ENCODE peak calls at places on chromosomes 4 and X, in seven cellular contexts. L, Y, C, S, P, X and W are unnamed samples.
A peak's percentile ranks its signal among the peaks of the same experiment; 100 is the strongest.

GRCh38 chrX:113929004-113929403 is 654.9 kb upstream of the HTR2C start:
- DNase-seq in X (peak; percentile 80), P (no peak), S (no peak), Y (no peak), C (no peak), L (peak; percentile 67), W (peak; percentile 8)

GRCh38 chrX:41596586-41596985 is 92.2 kb upstream of the GPR34 start:
- DNase-seq in C (no peak), S (no peak), X (no peak), Y (no peak), L (no peak), P (no peak), W (no peak)

GRCh38 chr4:104334410-104334809 is 160.3 kb downstream of the CXXC4 start:
- DNase-seq in L (no peak), P (no peak), X (no peak), S (no peak), C (no peak), Y (no peak), W (no peak)

GRCh38 chr4:151013944-151014343 is 1.1 kb downstream of the LRBA start:
- DNase-seq in Y (no peak), L (no peak), X (no peak), P (no peak), S (no peak), C (no peak), W (no peak)

GRCh38 chrX:8018916-8019315 is 91.7 kb upstream of the PNPLA4 start:
- DNase-seq in X (no peak), Y (no peak), L (no peak), S (no peak), P (no peak), C (no peak), W (no peak)

GRCh38 chr4:77156912-77157858 is at the start of gene CCNG2:
- DNase-seq in Y (peak; percentile 95), S (peak; percentile 90), C (peak; percentile 85), P (peak; percentile 80), L (peak; percentile 89), X (peak; percentile 96), W (peak; percentile 97)

GRCh38 chr4:17567267-17567666 is 9.7 kb upstream of the LAP3 start:
- DNase-seq in S (no peak), L (no peak), P (no peak), Y (no peak), X (no peak), C (no peak), W (no peak)

GRCh38 chr4:120225527-120225926 is 158.9 kb upstream of the MAD2L1 start:
- DNase-seq in P (no peak), X (peak; percentile 16), S (no peak), C (no peak), Y (no peak), L (peak; percentile 2), W (no peak)

GRCh38 chr4:136400829-136401228 is 1131.5 kb downstream of the PCDH18 start:
- DNase-seq in X (no peak), S (no peak), L (no peak), C (no peak), Y (no peak), P (no peak), W (no peak)

GRCh38 chr4:184430163-184430562 is 44.2 kb downstream of the IRF2 start:
- DNase-seq in Y (no peak), P (no peak), C (no peak), X (no peak), L (no peak), S (no peak), W (no peak)

GRCh38 chr4:135552131-135552530 is 1350.5 kb upstream of the PABPC4L start:
- DNase-seq in C (no peak), X (no peak), Y (no peak), P (no peak), L (no peak), S (no peak), W (no peak)

GRCh38 chr4:15034071-15034764 is 31.9 kb downstream of the CPEB2 start:
- DNase-seq in Y (no peak), X (no peak), C (no peak), S (peak; percentile 64), P (no peak), L (no peak), W (no peak)

GRCh38 chr4:11259837-11260236 is 168.9 kb downstream of the HS3ST1 start:
- DNase-seq in C (no peak), Y (no peak), S (no peak), P (no peak), L (no peak), X (no peak), W (no peak)

GRCh38 chr4:100070868-100071267 is 119.4 kb downstream of the DDIT4L start:
- DNase-seq in C (no peak), S (no peak), P (no peak), L (no peak), Y (no peak), X (no peak), W (no peak)

GRCh38 chrX:2231570-2232192 is 269.1 kb downstream of the DHRSX start:
- DNase-seq in C (no peak), L (no peak), Y (no peak), X (no peak), S (no peak), P (no peak), W (no peak)

GRCh38 chr4:57655342-57655741 is 545.2 kb upstream of the IGFBP7 start:
- DNase-seq in P (no peak), L (no peak), X (no peak), S (no peak), C (no peak), Y (no peak), W (no peak)

GRCh38 chrX:101986571-101986970 is 54.7 kb upstream of the ZMAT1 start:
- DNase-seq in C (no peak), X (no peak), P (no peak), L (no peak), S (no peak), Y (no peak), W (no peak)

GRCh38 chr4:105835177-105835576 is 60.1 kb upstream of the NPNT start:
- DNase-seq in Y (no peak), S (no peak), L (no peak), X (no peak), P (no peak), C (no peak), W (no peak)

GRCh38 chrX:21638311-21638710 is 19.8 kb downstream of the KLHL34 start:
- DNase-seq in C (no peak), Y (no peak), L (no peak), P (no peak), S (peak; percentile 49), X (no peak), W (no peak)

GRCh38 chrX:56763556-56764152 is 34.6 kb downstream of the NBDY start:
- DNase-seq in L (no peak), P (no peak), Y (peak; percentile 87), C (no peak), X (no peak), S (no peak), W (no peak)

GRCh38 chrX:56766554-56767412 is 37.7 kb downstream of the NBDY start:
- DNase-seq in P (no peak), Y (no peak), S (peak; percentile 14), L (no peak), X (no peak), C (no peak), W (no peak)

GRCh38 chrX:56764153-56764974 is 35.3 kb downstream of the NBDY start:
- DNase-seq in L (peak; percentile 69), Y (peak; percentile 84), C (no peak), P (peak; percentile 50), S (peak; percentile 41), X (peak; percentile 74), W (peak; percentile 80)

GRCh38 chrX:56765816-56766553 is 36.9 kb downstream of the NBDY start:
- DNase-seq in P (no peak), Y (no peak), C (no peak), X (no peak), L (no peak), S (no peak), W (no peak)

DNA sequence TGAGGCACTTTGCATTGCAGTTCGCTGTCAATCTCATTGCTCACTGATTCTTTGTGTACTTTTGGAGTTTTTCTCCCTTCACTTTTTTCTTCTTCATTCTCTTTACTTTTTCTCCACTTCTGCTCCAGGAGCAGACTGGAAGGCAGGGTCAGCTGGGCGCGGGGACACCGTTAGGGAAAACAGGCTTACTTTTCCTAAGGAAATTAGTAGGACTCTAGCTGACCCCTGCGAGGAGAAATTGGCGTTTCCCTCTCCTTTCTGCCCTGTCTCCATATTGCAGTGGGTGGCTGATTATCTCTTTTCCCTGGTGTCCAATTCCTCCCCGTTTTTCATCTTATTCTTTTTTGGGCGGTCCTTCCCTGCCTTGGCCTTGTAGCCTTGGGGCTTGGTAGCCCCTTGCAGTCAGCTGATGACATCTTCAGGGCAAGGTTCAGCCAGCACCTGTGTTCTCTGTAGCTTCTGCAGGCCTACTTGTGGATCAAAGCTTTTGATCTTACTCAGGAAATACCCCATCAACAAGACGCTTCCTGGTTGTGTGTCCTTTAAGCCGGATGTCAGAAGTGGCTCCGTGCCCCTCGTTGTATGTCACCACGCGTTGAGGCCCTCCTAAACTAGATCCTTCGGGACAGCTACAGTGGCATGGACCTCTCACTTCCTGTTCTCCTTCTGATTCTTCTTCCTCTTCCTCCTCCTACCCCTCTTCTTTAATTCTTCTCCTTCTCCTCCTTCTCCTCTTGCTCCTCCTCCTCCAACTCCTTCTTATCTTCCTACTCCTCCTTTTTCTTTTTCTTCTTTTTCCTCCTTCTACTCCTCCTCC is 36.1 kb downstream of the NBDY start:
- DNase-seq in Y (peak; percentile 60), L (no peak), S (no peak), X (no peak), C (no peak), P (no peak), W (peak; percentile 71)
- H3K4me3 ChIP-seq in Y (no peak overlapping the region), L (no peak overlapping the region), S (no peak overlapping the region), X (no peak overlapping the region), C (no peak overlapping the region), P (peak overlapping the region; percentile 35), W (no peak overlapping the region)

DNA sequence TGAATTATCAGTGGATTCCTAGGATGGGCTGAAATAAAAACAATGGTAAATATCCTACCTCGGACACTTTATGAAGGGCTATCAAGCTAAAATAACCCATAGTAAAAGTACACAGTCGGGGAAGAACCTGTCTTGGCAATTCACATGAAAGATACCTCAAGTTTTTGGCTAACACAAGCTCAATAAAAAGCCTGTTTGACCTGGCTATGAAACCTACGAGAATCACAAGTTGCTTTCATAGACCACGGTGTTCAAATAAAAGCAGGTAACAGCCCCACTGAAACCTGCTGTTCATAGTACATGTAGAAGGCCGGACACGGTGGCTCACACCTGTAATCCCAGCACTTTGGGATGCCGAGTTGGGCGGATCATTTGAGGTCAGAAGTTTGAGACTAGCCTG is 12.3 kb downstream of the RLIM start:
- DNase-seq in X (no peak), Y (no peak), P (no peak), S (no peak), L (no peak), C (no peak), W (no peak)
- H3K4me3 ChIP-seq in X (no peak overlapping the region), Y (no peak overlapping the region), P (no peak overlapping the region), S (no peak overlapping the region), L (no peak overlapping the region), C (no peak overlapping the region), W (no peak overlapping the region)

DNA sequence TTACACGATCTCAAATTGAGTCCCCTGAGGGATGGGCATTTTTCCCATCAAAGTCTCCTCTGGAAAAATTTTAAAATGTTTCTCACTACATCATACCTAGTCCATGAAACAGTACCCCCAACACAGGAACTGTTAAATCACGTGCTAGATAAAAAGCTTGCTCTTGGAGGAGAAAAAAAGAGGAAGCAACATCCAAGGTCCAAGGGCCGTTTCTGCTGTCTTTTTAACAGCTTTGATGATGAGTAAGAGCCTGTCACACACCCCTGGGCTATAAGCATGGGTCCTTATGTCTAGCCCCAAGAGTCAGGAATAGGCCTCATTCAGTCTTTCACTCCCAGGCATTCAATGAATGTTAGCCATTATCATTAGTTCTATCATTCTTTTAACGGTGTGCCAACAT is 128.9 kb downstream of the SH3KBP1 start:
- DNase-seq in X (no peak), C (no peak), S (no peak), Y (no peak), L (peak; percentile 31), P (no peak), W (no peak)
- H3K4me3 ChIP-seq in X (no peak overlapping the region), C (no peak overlapping the region), S (no peak overlapping the region), Y (no peak overlapping the region), L (no peak overlapping the region), P (no peak overlapping the region), W (no peak overlapping the region)

GRCh38 chr4:128800305-128800704 is 9.2 kb upstream of the JADE1 start:
- DNase-seq in C (no peak), Y (no peak), S (no peak), L (no peak), X (peak; percentile 35), P (no peak), W (no peak)
- H3K4me3 ChIP-seq in C (no peak overlapping the region), Y (no peak overlapping the region), S (no peak overlapping the region), L (no peak overlapping the region), X (no peak overlapping the region), P (no peak overlapping the region), W (no peak overlapping the region)